ENCODE peak calls at places on chromosomes 16 and 17, in ten cellular contexts. One of them, this sample, is unnamed.
A peak's percentile ranks its signal among the peaks of the same experiment; 100 is the strongest.

GRCh38 chr16:88433632-88434352 is 19.3 kb upstream of the ZFPM1 start:
- DNase-seq in transverse colon: no peak
- DNase-seq in 8988T: no peak
- DNase-seq in left kidney: no peak
- DNase-seq in gastrocnemius medialis: no peak
- DNase-seq in fibroblast of gingiva: no peak
- DNase-seq in HFFc6: no peak
- DNase-seq in adipocyte: no peak
- DNase-seq in stimulated activated CD4-positive, alpha-beta T cell treated with anti-CD3 and anti-CD28 coated beads, Interleukin-4, amount 100 ng/mL, for 48 hours: no peak
- DNase-seq in AG10803: no peak
- DNase-seq in this sample: no peak

GRCh38 chr16:3149193-3149530 is 14.3 kb downstream of the ZNF213 start:
- DNase-seq in transverse colon: no peak
- DNase-seq in 8988T: no peak
- DNase-seq in left kidney: no peak
- DNase-seq in gastrocnemius medialis: no peak
- DNase-seq in fibroblast of gingiva: no peak
- DNase-seq in HFFc6: no peak
- DNase-seq in adipocyte: no peak
- DNase-seq in stimulated activated CD4-positive, alpha-beta T cell treated with anti-CD3 and anti-CD28 coated beads, Interleukin-4, amount 100 ng/mL, for 48 hours: no peak
- DNase-seq in AG10803: no peak
- DNase-seq in this sample: no peak

GRCh38 chr17:48621410-48622387 is 4.5 kb downstream of the HOXB9 start:
- DNase-seq in transverse colon: no peak
- DNase-seq in 8988T: no peak
- DNase-seq in left kidney: peak; percentile 60
- DNase-seq in gastrocnemius medialis: no peak
- DNase-seq in fibroblast of gingiva: no peak
- DNase-seq in HFFc6: no peak
- DNase-seq in adipocyte: no peak
- DNase-seq in stimulated activated CD4-positive, alpha-beta T cell treated with anti-CD3 and anti-CD28 coated beads, Interleukin-4, amount 100 ng/mL, for 48 hours: no peak
- DNase-seq in AG10803: no peak
- DNase-seq in this sample: no peak

GRCh38 chr17:57578608-57578990 is 166.5 kb downstream of the CCDC182 start:
- DNase-seq in transverse colon: no peak
- DNase-seq in 8988T: no peak
- DNase-seq in left kidney: no peak
- DNase-seq in gastrocnemius medialis: no peak
- DNase-seq in fibroblast of gingiva: peak; percentile 49
- DNase-seq in HFFc6: no peak
- DNase-seq in adipocyte: peak; percentile 16
- DNase-seq in stimulated activated CD4-positive, alpha-beta T cell treated with anti-CD3 and anti-CD28 coated beads, Interleukin-4, amount 100 ng/mL, for 48 hours: no peak
- DNase-seq in AG10803: peak; percentile 14
- DNase-seq in this sample: no peak

GRCh38 chr16:86379505-86379846 is 130.9 kb upstream of the FOXF1 start:
- DNase-seq in transverse colon: no peak
- DNase-seq in 8988T: no peak
- DNase-seq in left kidney: no peak
- DNase-seq in gastrocnemius medialis: no peak
- DNase-seq in fibroblast of gingiva: peak; percentile 70
- DNase-seq in HFFc6: no peak
- DNase-seq in adipocyte: peak; percentile 73
- DNase-seq in stimulated activated CD4-positive, alpha-beta T cell treated with anti-CD3 and anti-CD28 coated beads, Interleukin-4, amount 100 ng/mL, for 48 hours: no peak
- DNase-seq in AG10803: peak; percentile 64
- DNase-seq in this sample: no peak

GRCh38 chr17:64216030-64216384 is 47.1 kb downstream of the TEX2 start:
- DNase-seq in transverse colon: no peak
- DNase-seq in 8988T: no peak
- DNase-seq in left kidney: no peak
- DNase-seq in gastrocnemius medialis: no peak
- DNase-seq in fibroblast of gingiva: no peak
- DNase-seq in HFFc6: peak; percentile 60
- DNase-seq in adipocyte: peak; percentile 69
- DNase-seq in stimulated activated CD4-positive, alpha-beta T cell treated with anti-CD3 and anti-CD28 coated beads, Interleukin-4, amount 100 ng/mL, for 48 hours: no peak
- DNase-seq in AG10803: peak; percentile 51
- DNase-seq in this sample: no peak

GRCh38 chr17:35630530-35631148 is 43.5 kb downstream of the AP2B1 start:
- DNase-seq in transverse colon: no peak
- DNase-seq in 8988T: no peak
- DNase-seq in left kidney: no peak
- DNase-seq in gastrocnemius medialis: no peak
- DNase-seq in fibroblast of gingiva: no peak
- DNase-seq in HFFc6: peak; percentile 72
- DNase-seq in adipocyte: peak; percentile 55
- DNase-seq in stimulated activated CD4-positive, alpha-beta T cell treated with anti-CD3 and anti-CD28 coated beads, Interleukin-4, amount 100 ng/mL, for 48 hours: no peak
- DNase-seq in AG10803: peak; percentile 17
- DNase-seq in this sample: no peak

GRCh38 chr16:86387461-86388440 is 122.6 kb upstream of the FOXF1 start:
- DNase-seq in transverse colon: no peak
- DNase-seq in 8988T: peak; percentile 94
- DNase-seq in left kidney: no peak
- DNase-seq in gastrocnemius medialis: no peak
- DNase-seq in fibroblast of gingiva: peak; percentile 89
- DNase-seq in HFFc6: peak; percentile 96
- DNase-seq in adipocyte: peak; percentile 76
- DNase-seq in stimulated activated CD4-positive, alpha-beta T cell treated with anti-CD3 and anti-CD28 coated beads, Interleukin-4, amount 100 ng/mL, for 48 hours: no peak
- DNase-seq in AG10803: peak; percentile 98
- DNase-seq in this sample: no peak

GRCh38 chr16:27769561-27770222 is 219.7 kb downstream of the KATNIP start:
- DNase-seq in transverse colon: no peak
- DNase-seq in 8988T: peak; percentile 66
- DNase-seq in left kidney: peak; percentile 61
- DNase-seq in gastrocnemius medialis: no peak
- DNase-seq in fibroblast of gingiva: no peak
- DNase-seq in HFFc6: peak; percentile 55
- DNase-seq in adipocyte: peak; percentile 27
- DNase-seq in stimulated activated CD4-positive, alpha-beta T cell treated with anti-CD3 and anti-CD28 coated beads, Interleukin-4, amount 100 ng/mL, for 48 hours: no peak
- DNase-seq in AG10803: peak; percentile 56
- DNase-seq in this sample: no peak

GRCh38 chr16:24769806-24770205 is 40.4 kb downstream of the TNRC6A start:
- DNase-seq in transverse colon: no peak
- DNase-seq in 8988T: no peak
- DNase-seq in left kidney: no peak
- DNase-seq in gastrocnemius medialis: no peak
- DNase-seq in fibroblast of gingiva: peak; percentile 24
- DNase-seq in HFFc6: no peak
- DNase-seq in adipocyte: peak; percentile 67
- DNase-seq in stimulated activated CD4-positive, alpha-beta T cell treated with anti-CD3 and anti-CD28 coated beads, Interleukin-4, amount 100 ng/mL, for 48 hours: no peak
- DNase-seq in AG10803: peak; percentile 72
- DNase-seq in this sample: no peak

GRCh38 chr17:75272848-75273184 is 1.8 kb upstream of the MIF4GD start:
- DNase-seq in transverse colon: no peak
- DNase-seq in 8988T: no peak
- DNase-seq in left kidney: no peak
- DNase-seq in gastrocnemius medialis: no peak
- DNase-seq in fibroblast of gingiva: no peak
- DNase-seq in HFFc6: no peak
- DNase-seq in adipocyte: no peak
- DNase-seq in stimulated activated CD4-positive, alpha-beta T cell treated with anti-CD3 and anti-CD28 coated beads, Interleukin-4, amount 100 ng/mL, for 48 hours: no peak
- DNase-seq in AG10803: no peak
- DNase-seq in this sample: no peak

GRCh38 chr16:14559809-14560227 is 70.2 kb downstream of the PARN start:
- DNase-seq in transverse colon: peak; percentile 50
- DNase-seq in 8988T: no peak
- DNase-seq in left kidney: no peak
- DNase-seq in gastrocnemius medialis: peak; percentile 53
- DNase-seq in fibroblast of gingiva: peak; percentile 65
- DNase-seq in HFFc6: no peak
- DNase-seq in adipocyte: no peak
- DNase-seq in stimulated activated CD4-positive, alpha-beta T cell treated with anti-CD3 and anti-CD28 coated beads, Interleukin-4, amount 100 ng/mL, for 48 hours: no peak
- DNase-seq in AG10803: no peak
- DNase-seq in this sample: no peak

GRCh38 chr17:17108681-17109049 is 66.4 kb downstream of the MPRIP start:
- DNase-seq in transverse colon: peak; percentile 58
- DNase-seq in 8988T: no peak
- DNase-seq in left kidney: no peak
- DNase-seq in gastrocnemius medialis: no peak
- DNase-seq in fibroblast of gingiva: peak; percentile 19
- DNase-seq in HFFc6: no peak
- DNase-seq in adipocyte: peak; percentile 37
- DNase-seq in stimulated activated CD4-positive, alpha-beta T cell treated with anti-CD3 and anti-CD28 coated beads, Interleukin-4, amount 100 ng/mL, for 48 hours: no peak
- DNase-seq in AG10803: no peak
- DNase-seq in this sample: no peak

GRCh38 chr16:67415872-67416793 is at the start of gene ZDHHC1:
- DNase-seq in transverse colon: peak; percentile 76
- DNase-seq in 8988T: peak; percentile 96
- DNase-seq in left kidney: peak; percentile 91
- DNase-seq in gastrocnemius medialis: peak; percentile 48
- DNase-seq in fibroblast of gingiva: peak; percentile 65
- DNase-seq in HFFc6: peak; percentile 33
- DNase-seq in adipocyte: peak; percentile 89
- DNase-seq in stimulated activated CD4-positive, alpha-beta T cell treated with anti-CD3 and anti-CD28 coated beads, Interleukin-4, amount 100 ng/mL, for 48 hours: peak; percentile 50
- DNase-seq in AG10803: peak; percentile 67
- DNase-seq in this sample: peak; percentile 75

GRCh38 chr16:15507299-15507958 is 73.0 kb downstream of the BMERB1 start:
- DNase-seq in transverse colon: no peak
- DNase-seq in 8988T: no peak
- DNase-seq in left kidney: no peak
- DNase-seq in gastrocnemius medialis: peak; percentile 38
- DNase-seq in fibroblast of gingiva: peak; percentile 72
- DNase-seq in HFFc6: peak; percentile 68
- DNase-seq in adipocyte: peak; percentile 90
- DNase-seq in stimulated activated CD4-positive, alpha-beta T cell treated with anti-CD3 and anti-CD28 coated beads, Interleukin-4, amount 100 ng/mL, for 48 hours: no peak
- DNase-seq in AG10803: peak; percentile 85
- DNase-seq in this sample: no peak

GRCh38 chr17:34797724-34798123 is 163.5 kb downstream of the CCT6B start:
- DNase-seq in transverse colon: no peak
- DNase-seq in 8988T: no peak
- DNase-seq in left kidney: peak; percentile 93
- DNase-seq in gastrocnemius medialis: no peak
- DNase-seq in fibroblast of gingiva: no peak
- DNase-seq in HFFc6: no peak
- DNase-seq in adipocyte: peak; percentile 43
- DNase-seq in stimulated activated CD4-positive, alpha-beta T cell treated with anti-CD3 and anti-CD28 coated beads, Interleukin-4, amount 100 ng/mL, for 48 hours: peak; percentile 10
- DNase-seq in AG10803: peak; percentile 8
- DNase-seq in this sample: peak; percentile 43

GRCh38 chr17:75692976-75693375 is 25.8 kb downstream of the SAP30BP start:
- DNase-seq in transverse colon: no peak
- DNase-seq in 8988T: no peak
- DNase-seq in left kidney: no peak
- DNase-seq in gastrocnemius medialis: no peak
- DNase-seq in fibroblast of gingiva: no peak
- DNase-seq in HFFc6: no peak
- DNase-seq in adipocyte: no peak
- DNase-seq in stimulated activated CD4-positive, alpha-beta T cell treated with anti-CD3 and anti-CD28 coated beads, Interleukin-4, amount 100 ng/mL, for 48 hours: no peak
- DNase-seq in AG10803: no peak
- DNase-seq in this sample: no peak

GRCh38 chr17:30495586-30495985 is 18.4 kb downstream of the GOSR1 start:
- DNase-seq in transverse colon: no peak
- DNase-seq in 8988T: no peak
- DNase-seq in left kidney: no peak
- DNase-seq in gastrocnemius medialis: no peak
- DNase-seq in fibroblast of gingiva: no peak
- DNase-seq in HFFc6: no peak
- DNase-seq in adipocyte: no peak
- DNase-seq in stimulated activated CD4-positive, alpha-beta T cell treated with anti-CD3 and anti-CD28 coated beads, Interleukin-4, amount 100 ng/mL, for 48 hours: no peak
- DNase-seq in AG10803: no peak
- DNase-seq in this sample: no peak

GRCh38 chr16:12204601-12205000 is 228.1 kb downstream of the SNX29 start:
- DNase-seq in transverse colon: no peak
- DNase-seq in 8988T: no peak
- DNase-seq in left kidney: no peak
- DNase-seq in gastrocnemius medialis: no peak
- DNase-seq in fibroblast of gingiva: no peak
- DNase-seq in HFFc6: no peak
- DNase-seq in adipocyte: no peak
- DNase-seq in stimulated activated CD4-positive, alpha-beta T cell treated with anti-CD3 and anti-CD28 coated beads, Interleukin-4, amount 100 ng/mL, for 48 hours: no peak
- DNase-seq in AG10803: no peak
- DNase-seq in this sample: no peak

GRCh38 chr16:81492965-81493754 is 48.6 kb downstream of the CMIP start:
- DNase-seq in transverse colon: no peak
- DNase-seq in 8988T: no peak
- DNase-seq in left kidney: no peak
- DNase-seq in gastrocnemius medialis: no peak
- DNase-seq in fibroblast of gingiva: no peak
- DNase-seq in HFFc6: no peak
- DNase-seq in adipocyte: no peak
- DNase-seq in stimulated activated CD4-positive, alpha-beta T cell treated with anti-CD3 and anti-CD28 coated beads, Interleukin-4, amount 100 ng/mL, for 48 hours: no peak
- DNase-seq in AG10803: no peak
- DNase-seq in this sample: no peak

GRCh38 chr17:74309902-74310301 is 16.1 kb upstream of the KIF19 start:
- DNase-seq in transverse colon: no peak
- DNase-seq in 8988T: no peak
- DNase-seq in left kidney: no peak
- DNase-seq in gastrocnemius medialis: no peak
- DNase-seq in fibroblast of gingiva: no peak
- DNase-seq in HFFc6: no peak
- DNase-seq in adipocyte: no peak
- DNase-seq in stimulated activated CD4-positive, alpha-beta T cell treated with anti-CD3 and anti-CD28 coated beads, Interleukin-4, amount 100 ng/mL, for 48 hours: no peak
- DNase-seq in AG10803: no peak
- DNase-seq in this sample: no peak

GRCh38 chr17:76986318-76986717 is 118.1 kb downstream of the MGAT5B start:
- DNase-seq in transverse colon: no peak
- DNase-seq in 8988T: no peak
- DNase-seq in left kidney: peak; percentile 77
- DNase-seq in gastrocnemius medialis: no peak
- DNase-seq in fibroblast of gingiva: no peak
- DNase-seq in HFFc6: no peak
- DNase-seq in adipocyte: no peak
- DNase-seq in stimulated activated CD4-positive, alpha-beta T cell treated with anti-CD3 and anti-CD28 coated beads, Interleukin-4, amount 100 ng/mL, for 48 hours: no peak
- DNase-seq in AG10803: no peak
- DNase-seq in this sample: no peak

GRCh38 chr16:68936729-68937631 is 93.6 kb downstream of the TANGO6 start:
- DNase-seq in transverse colon: no peak
- DNase-seq in 8988T: no peak
- DNase-seq in left kidney: no peak
- DNase-seq in gastrocnemius medialis: no peak
- DNase-seq in fibroblast of gingiva: no peak
- DNase-seq in HFFc6: peak; percentile 42
- DNase-seq in adipocyte: peak; percentile 54
- DNase-seq in stimulated activated CD4-positive, alpha-beta T cell treated with anti-CD3 and anti-CD28 coated beads, Interleukin-4, amount 100 ng/mL, for 48 hours: no peak
- DNase-seq in AG10803: peak; percentile 53
- DNase-seq in this sample: no peak

GRCh38 chr16:65534121-65534528 is 412.3 kb upstream of the CDH11 start:
- DNase-seq in transverse colon: no peak
- DNase-seq in 8988T: no peak
- DNase-seq in left kidney: no peak
- DNase-seq in gastrocnemius medialis: no peak
- DNase-seq in fibroblast of gingiva: no peak
- DNase-seq in HFFc6: peak; percentile 43
- DNase-seq in adipocyte: no peak
- DNase-seq in stimulated activated CD4-positive, alpha-beta T cell treated with anti-CD3 and anti-CD28 coated beads, Interleukin-4, amount 100 ng/mL, for 48 hours: no peak
- DNase-seq in AG10803: peak; percentile 46
- DNase-seq in this sample: no peak

GRCh38 chr17:48613862-48614694 is 1.0 kb downstream of the HOXB8 start:
- DNase-seq in transverse colon: no peak
- DNase-seq in 8988T: no peak
- DNase-seq in left kidney: peak; percentile 63
- DNase-seq in gastrocnemius medialis: no peak
- DNase-seq in fibroblast of gingiva: no peak
- DNase-seq in HFFc6: no peak
- DNase-seq in adipocyte: no peak
- DNase-seq in stimulated activated CD4-positive, alpha-beta T cell treated with anti-CD3 and anti-CD28 coated beads, Interleukin-4, amount 100 ng/mL, for 48 hours: no peak
- DNase-seq in AG10803: no peak
- DNase-seq in this sample: no peak

GRCh38 chr17:29141484-29141835 is 38.7 kb downstream of the MYO18A start:
- DNase-seq in transverse colon: no peak
- DNase-seq in 8988T: no peak
- DNase-seq in left kidney: no peak
- DNase-seq in gastrocnemius medialis: no peak
- DNase-seq in fibroblast of gingiva: no peak
- DNase-seq in HFFc6: no peak
- DNase-seq in adipocyte: no peak
- DNase-seq in stimulated activated CD4-positive, alpha-beta T cell treated with anti-CD3 and anti-CD28 coated beads, Interleukin-4, amount 100 ng/mL, for 48 hours: no peak
- DNase-seq in AG10803: no peak
- DNase-seq in this sample: no peak

GRCh38 chr16:27405546-27406451 is 3.8 kb downstream of the IL21R start:
- DNase-seq in transverse colon: no peak
- DNase-seq in 8988T: no peak
- DNase-seq in left kidney: no peak
- DNase-seq in gastrocnemius medialis: no peak
- DNase-seq in fibroblast of gingiva: no peak
- DNase-seq in HFFc6: no peak
- DNase-seq in adipocyte: no peak
- DNase-seq in stimulated activated CD4-positive, alpha-beta T cell treated with anti-CD3 and anti-CD28 coated beads, Interleukin-4, amount 100 ng/mL, for 48 hours: peak; percentile 73
- DNase-seq in AG10803: peak; percentile 27
- DNase-seq in this sample: no peak

GRCh38 chr17:2955931-2956582 is 107.3 kb downstream of the OR1D5 start:
- DNase-seq in transverse colon: no peak
- DNase-seq in 8988T: no peak
- DNase-seq in left kidney: no peak
- DNase-seq in gastrocnemius medialis: no peak
- DNase-seq in fibroblast of gingiva: no peak
- DNase-seq in HFFc6: no peak
- DNase-seq in adipocyte: no peak
- DNase-seq in stimulated activated CD4-positive, alpha-beta T cell treated with anti-CD3 and anti-CD28 coated beads, Interleukin-4, amount 100 ng/mL, for 48 hours: no peak
- DNase-seq in AG10803: no peak
- DNase-seq in this sample: no peak